ENCODE peak calls at places on chromosomes 12 and 14, in eight cellular contexts. J is cardiac muscle cell, I is GM23338, O is body of pancreas, K is adrenal gland, E is H9, U is A549, Z is right lobe of liver. B is an unnamed sample.
A peak's percentile ranks its signal among the peaks of the same experiment; 100 is the strongest.

GRCh38 chr12:53952871-53953734 is 1.6 kb upstream of the HOXC12 start:
- DNase-seq in J (no peak), I (peak; percentile 87), O (no peak), K (no peak), E (peak; percentile 88), U (peak; percentile 47), Z (no peak), B (no peak)

GRCh38 chr12:75666126-75666979 is 154.9 kb upstream of the KRR1 start:
- DNase-seq in J (peak; percentile 41), I (no peak), O (peak; percentile 18), K (no peak), E (no peak), U (no peak), Z (no peak), B (no peak)

GRCh38 chr12:43737646-43738045 is 20.9 kb downstream of the PUS7L start:
- DNase-seq in J (no peak), I (no peak), O (no peak), K (no peak), E (no peak), U (no peak), Z (no peak), B (no peak)

GRCh38 chr14:77302926-77303325 is 17.8 kb downstream of the POMT2 start:
- DNase-seq in J (peak; percentile 16), I (no peak), O (no peak), K (peak; percentile 68), E (no peak), U (peak; percentile 94), Z (no peak), B (no peak)

GRCh38 chr14:73242274-73242960 is 5.1 kb downstream of the PAPLN start:
- DNase-seq in J (peak; percentile 37), I (no peak), O (no peak), K (no peak), E (no peak), U (no peak), Z (peak; percentile 7), B (no peak)

GRCh38 chr14:56751471-56751870 is 58.8 kb downstream of the OTX2 start:
- DNase-seq in J (no peak), I (peak; percentile 63), O (no peak), K (no peak), E (no peak), U (peak; percentile 21), Z (no peak), B (no peak)

GRCh38 chr14:54568821-54569591 is 2.1 kb downstream of the SAMD4A start:
- DNase-seq in J (peak; percentile 36), I (no peak), O (no peak), K (no peak), E (no peak), U (no peak), Z (no peak), B (peak; percentile 59)

GRCh38 chr12:42364692-42365091 is 38.7 kb downstream of the PPHLN1 start:
- DNase-seq in J (no peak), I (peak; percentile 65), O (no peak), K (no peak), E (peak; percentile 65), U (no peak), Z (no peak), B (no peak)

GRCh38 chr12:42407306-42407705 is 81.3 kb downstream of the PPHLN1 start:
- DNase-seq in J (no peak), I (no peak), O (no peak), K (no peak), E (no peak), U (no peak), Z (no peak), B (no peak)

GRCh38 chr12:14768823-14769405 is 34.4 kb downstream of the WBP11 start:
- DNase-seq in J (peak; percentile 52), I (peak; percentile 59), O (peak; percentile 54), K (no peak), E (peak; percentile 59), U (no peak), Z (no peak), B (no peak)

GRCh38 chr14:55277972-55278740 is 6.9 kb downstream of the FBXO34 start:
- DNase-seq in J (no peak), I (no peak), O (no peak), K (no peak), E (no peak), U (no peak), Z (no peak), B (no peak)

GRCh38 chr12:126069549-126070165 is 1004.4 kb downstream of the AACS start:
- DNase-seq in J (peak; percentile 45), I (peak; percentile 69), O (peak; percentile 71), K (peak; percentile 34), E (peak; percentile 78), U (peak; percentile 6), Z (no peak), B (no peak)

GRCh38 chr12:3294481-3294911 is 196.5 kb upstream of the PRMT8 start:
- DNase-seq in J (no peak), I (no peak), O (peak; percentile 31), K (no peak), E (no peak), U (no peak), Z (no peak), B (no peak)

GRCh38 chr14:77663289-77663688 is 44.5 kb downstream of the ALKBH1 start:
- DNase-seq in J (no peak), I (no peak), O (no peak), K (no peak), E (no peak), U (no peak), Z (no peak), B (no peak)

GRCh38 chr14:72679106-72679505 is 214.8 kb downstream of the DPF3 start:
- DNase-seq in J (peak; percentile 46), I (no peak), O (no peak), K (no peak), E (no peak), U (no peak), Z (no peak), B (peak; percentile 68)

GRCh38 chr14:33508663-33509062 is 442.2 kb downstream of the EGLN3 start:
- DNase-seq in J (no peak), I (no peak), O (no peak), K (no peak), E (no peak), U (no peak), Z (no peak), B (no peak)

GRCh38 chr12:209851-210250 is 4.1 kb downstream of the SLC6A12 start:
- DNase-seq in J (no peak), I (no peak), O (no peak), K (no peak), E (no peak), U (no peak), Z (no peak), B (no peak)

GRCh38 chr14:36941783-36942521 is 230.5 kb downstream of the SLC25A21 start:
- DNase-seq in J (peak; percentile 67), I (peak; percentile 71), O (peak; percentile 79), K (peak; percentile 73), E (peak; percentile 60), U (peak; percentile 34), Z (peak; percentile 78), B (peak; percentile 81)

GRCh38 chr12:7450667-7451066 is 6.7 kb upstream of the CD163L1 start:
- DNase-seq in J (no peak), I (peak; percentile 11), O (no peak), K (no peak), E (no peak), U (peak; percentile 47), Z (no peak), B (no peak)

GRCh38 chr14:103392572-103392971 is 7.4 kb downstream of the MARK3 start:
- DNase-seq in J (no peak), I (no peak), O (no peak), K (no peak), E (no peak), U (no peak), Z (no peak), B (no peak)

GRCh38 chr14:103391048-103391447 is 5.8 kb downstream of the MARK3 start:
- DNase-seq in J (peak; percentile 92), I (peak; percentile 77), O (no peak), K (peak; percentile 20), E (no peak), U (peak; percentile 41), Z (no peak), B (no peak)

GRCh38 chr14:103392106-103392505 is 6.9 kb downstream of the MARK3 start:
- DNase-seq in J (no peak), I (no peak), O (no peak), K (no peak), E (no peak), U (no peak), Z (no peak), B (no peak)

GRCh38 chr14:103388664-103389063 is 3.4 kb downstream of the MARK3 start:
- DNase-seq in J (no peak), I (no peak), O (no peak), K (no peak), E (no peak), U (no peak), Z (no peak), B (no peak)

GRCh38 chr14:103390605-103391004 is 5.4 kb downstream of the MARK3 start:
- DNase-seq in J (no peak), I (no peak), O (no peak), K (no peak), E (no peak), U (no peak), Z (no peak), B (no peak)
- H3K27ac ChIP-seq in J (peak overlapping the region; percentile 5), I (peak overlapping the region; percentile 73), O (no peak overlapping the region), K (peak overlapping the region; percentile 39), E (no peak overlapping the region), U (no peak overlapping the region), Z (no peak overlapping the region), B (no peak overlapping the region)

DNA sequence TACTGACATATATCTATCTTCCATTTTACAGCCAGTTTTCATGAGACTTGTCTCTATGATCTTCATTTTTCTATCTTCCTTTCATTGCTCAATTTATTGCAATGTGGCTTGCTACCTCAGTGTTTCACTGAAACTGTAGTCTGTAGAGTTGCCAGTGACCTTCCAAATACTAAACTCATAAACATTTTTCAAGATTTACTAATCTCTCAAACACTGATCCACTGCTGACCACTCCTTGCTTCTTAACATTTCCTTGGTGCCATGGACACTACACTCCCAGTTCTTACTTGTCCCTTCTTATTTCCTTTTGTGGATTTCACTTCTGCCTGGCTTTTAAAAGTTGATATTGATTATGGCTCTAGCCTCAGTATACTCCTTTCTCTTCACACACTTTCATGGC is 95.4 kb upstream of the SLCO1C1 start:
- DNase-seq in J (no peak), I (no peak), O (no peak), K (no peak), E (no peak), U (no peak), Z (no peak), B (no peak)
- H3K27ac ChIP-seq in J (no peak overlapping the region), I (no peak overlapping the region), O (no peak overlapping the region), K (no peak overlapping the region), E (no peak overlapping the region), U (peak overlapping the region; percentile 69), Z (no peak overlapping the region), B (no peak overlapping the region)

GRCh38 chr12:121576851-121577391 is 3.9 kb downstream of the KDM2B start:
- DNase-seq in J (peak; percentile 70), I (peak; percentile 92), O (no peak), K (no peak), E (peak; percentile 87), U (no peak), Z (no peak), B (no peak)
- H3K27ac ChIP-seq in J (peak overlapping the region; percentile 96), I (peak overlapping the region; percentile 100), O (no peak overlapping the region), K (no peak overlapping the region), E (peak overlapping the region; percentile 93), U (peak overlapping the region; percentile 94), Z (no peak overlapping the region), B (peak overlapping the region; percentile 93)

DNA sequence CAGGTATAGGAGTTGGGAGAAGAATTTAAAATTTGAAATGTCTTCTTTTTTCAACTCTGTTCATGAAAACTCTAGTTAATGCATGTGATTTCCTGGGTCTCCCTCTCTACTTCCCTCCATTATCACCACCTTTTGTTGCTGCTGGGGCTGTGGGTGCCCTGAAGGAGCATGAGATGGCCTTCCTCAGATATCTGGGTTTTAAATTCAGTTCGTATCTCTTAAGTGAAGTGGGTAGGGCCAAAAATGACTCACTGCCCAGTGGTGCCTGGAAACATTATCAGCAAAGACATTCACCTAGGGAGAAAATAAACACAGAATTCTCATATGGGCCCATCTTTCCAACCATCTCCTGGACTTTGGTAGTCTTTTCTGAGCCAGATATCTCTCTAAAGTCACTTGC is 234.9 kb upstream of the PLEKHG7 start:
- DNase-seq in J (no peak), I (no peak), O (no peak), K (no peak), E (no peak), U (no peak), Z (no peak), B (no peak)
- H3K27ac ChIP-seq in J (peak overlapping the region; percentile 65), I (no peak overlapping the region), O (no peak overlapping the region), K (no peak overlapping the region), E (no peak overlapping the region), U (peak overlapping the region; percentile 23), Z (no peak overlapping the region), B (peak overlapping the region; percentile 84)